ENCODE peak calls at places on chromosomes 11 and 22, in ten cellular contexts. L, Q, K, D, A, E, R, B, N and I are unnamed samples.

GRCh38 chr11:69009441-69010211 is 3.4 kb downstream of the MRGPRF start:
- DNase-seq in L (no peak), D (no peak), R (no peak), N (no peak), A (no peak), Q (no peak), B (no peak), K (peak; percentile 35), E (no peak), I (no peak)

GRCh38 chr11:38169286-38169685 is 1571.2 kb upstream of the RAG2 start:
- DNase-seq in Q (peak; percentile 23), E (peak; percentile 23), B (no peak), R (no peak), D (no peak), K (no peak), L (no peak), A (peak; percentile 82), N (no peak), I (no peak)

GRCh38 chr11:5203366-5203765 is 2.9 kb upstream of the OR51V1 start:
- DNase-seq in D (no peak), B (no peak), K (no peak), L (no peak), R (no peak), N (no peak), Q (no peak), A (no peak), E (peak; percentile 28), I (no peak)

GRCh38 chr11:68960299-68961071 is 20.3 kb downstream of the MRGPRD start:
- DNase-seq in Q (no peak), N (no peak), A (no peak), B (no peak), E (no peak), D (no peak), R (no peak), K (no peak), L (no peak), I (no peak)

GRCh38 chr11:86245369-86246292 is 1.1 kb downstream of the EED start:
- DNase-seq in A (peak; percentile 35), D (no peak), R (peak; percentile 49), N (peak; percentile 19), L (peak; percentile 19), B (no peak), Q (no peak), K (no peak), E (peak; percentile 23), I (peak; percentile 30)

GRCh38 chr11:93024376-93024775 is 54.9 kb downstream of the MTNR1B start:
- DNase-seq in K (no peak), N (no peak), A (no peak), D (peak; percentile 21), B (no peak), E (peak; percentile 45), R (no peak), L (no peak), Q (no peak), I (no peak)

GRCh38 chr11:118984825-118985224 is 13.1 kb upstream of the CENATAC start:
- DNase-seq in E (no peak), N (no peak), Q (no peak), K (no peak), D (no peak), B (no peak), A (no peak), L (no peak), R (no peak), I (peak; percentile 19)

GRCh38 chr11:38791346-38791961 is 2193.4 kb upstream of the RAG2 start:
- DNase-seq in A (peak; percentile 78), D (peak; percentile 37), L (peak; percentile 53), N (peak; percentile 29), E (peak; percentile 55), R (peak; percentile 47), Q (peak; percentile 62), K (no peak), B (no peak), I (no peak)

GRCh38 chr11:126764221-126764620 is 236.3 kb downstream of the KIRREL3 start:
- DNase-seq in E (no peak), N (no peak), A (no peak), K (no peak), B (no peak), R (no peak), Q (no peak), D (peak; percentile 29), L (no peak), I (no peak)
- TF ChIP-seq CTCF in E (no peak), N (no peak), A (no peak), K (peak; percentile 34), B (peak; percentile 32), R (no peak), Q (peak; percentile 32), D (peak; percentile 26), L (no peak), I (no peak)

DNA sequence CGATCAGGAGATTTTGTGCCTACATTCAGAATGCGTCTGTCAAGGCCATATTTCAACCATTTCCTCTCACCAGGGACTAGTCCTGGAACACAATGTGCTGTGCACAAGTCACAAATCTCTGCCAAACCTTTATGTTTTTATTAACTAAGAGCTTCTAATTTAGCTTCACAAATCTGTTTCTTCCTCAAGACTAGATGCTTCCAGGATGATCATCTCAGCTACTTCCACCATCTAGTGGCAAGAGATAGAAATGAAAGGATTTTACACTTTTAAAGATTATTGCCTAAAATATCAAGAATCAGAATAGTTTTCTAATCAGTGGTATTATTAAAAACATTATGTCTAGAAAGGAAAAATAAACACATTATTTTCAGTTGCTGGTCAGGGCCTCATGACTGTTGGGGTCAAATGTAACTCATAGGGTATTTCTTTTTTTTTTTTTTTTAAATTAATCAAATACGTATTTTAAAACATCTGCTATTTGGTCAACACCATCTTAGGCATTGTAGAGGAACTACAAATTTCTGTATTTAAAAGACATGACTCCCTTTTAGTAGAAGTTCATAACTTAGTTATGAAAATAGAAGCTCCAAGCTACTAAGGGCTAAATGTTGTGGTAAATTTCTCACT is 1102.6 kb downstream of the DLG2 start:
- DNase-seq in B (no peak), E (peak; percentile 65), K (no peak), Q (peak; percentile 4), N (no peak), D (peak; percentile 49), L (no peak), R (no peak), A (peak; percentile 32), I (no peak)
- TF ChIP-seq CTCF in B (peak; percentile 50), E (peak; percentile 79), K (peak; percentile 79), Q (peak; percentile 59), N (peak; percentile 38), D (peak; percentile 77), L (peak; percentile 44), R (peak; percentile 39), A (peak; percentile 49), I (peak; percentile 46)

GRCh38 chr22:36201630-36202312 is at the start of gene APOL4:
- DNase-seq in L (no peak), B (no peak), Q (peak; percentile 18), R (no peak), D (peak; percentile 60), E (peak; percentile 59), K (no peak), N (peak; percentile 68), A (no peak), I (no peak)

GRCh38 chr22:36204001-36204640 is 2.5 kb upstream of the APOL4 start:
- DNase-seq in E (no peak), Q (no peak), B (no peak), R (no peak), A (no peak), K (no peak), L (no peak), D (no peak), N (no peak), I (no peak)

GRCh38 chr22:36208162-36208765 is 6.7 kb upstream of the APOL4 start:
- DNase-seq in E (no peak), Q (no peak), N (no peak), B (no peak), R (no peak), D (no peak), A (peak; percentile 30), L (no peak), K (no peak), I (no peak)

GRCh38 chr22:36206255-36206654 is 4.6 kb upstream of the APOL4 start:
- DNase-seq in D (no peak), E (no peak), R (no peak), L (no peak), A (no peak), K (no peak), Q (no peak), B (no peak), N (no peak), I (no peak)

GRCh38 chr22:36204641-36205032 is 3.0 kb upstream of the APOL4 start:
- DNase-seq in K (no peak), B (no peak), N (no peak), L (no peak), R (no peak), E (no peak), A (no peak), D (no peak), Q (no peak), I (no peak)
- TF ChIP-seq CTCF in K (no peak), B (no peak), N (no peak), L (no peak), R (no peak), E (no peak), A (no peak), D (no peak), Q (no peak), I (no peak)

GRCh38 chr11:377174-377865 is 8.0 kb downstream of the B4GALNT4 start:
- DNase-seq in A (no peak), Q (no peak), K (no peak), R (no peak), E (no peak), N (no peak), L (no peak), D (no peak), B (no peak), I (peak; percentile 16)

GRCh38 chr11:373716-374551 is 4.6 kb downstream of the B4GALNT4 start:
- DNase-seq in E (no peak), Q (no peak), N (no peak), A (no peak), R (no peak), D (no peak), K (no peak), L (no peak), B (no peak), I (peak; percentile 9)

GRCh38 chr11:372809-373715 is 3.8 kb downstream of the B4GALNT4 start:
- DNase-seq in R (no peak), D (no peak), Q (no peak), K (no peak), B (no peak), L (no peak), E (no peak), A (no peak), N (no peak), I (no peak)

GRCh38 chr11:376531-377173 is 7.4 kb downstream of the B4GALNT4 start:
- DNase-seq in K (peak; percentile 38), L (no peak), B (no peak), E (no peak), R (no peak), D (no peak), N (no peak), Q (no peak), A (no peak), I (peak; percentile 17)

DNA sequence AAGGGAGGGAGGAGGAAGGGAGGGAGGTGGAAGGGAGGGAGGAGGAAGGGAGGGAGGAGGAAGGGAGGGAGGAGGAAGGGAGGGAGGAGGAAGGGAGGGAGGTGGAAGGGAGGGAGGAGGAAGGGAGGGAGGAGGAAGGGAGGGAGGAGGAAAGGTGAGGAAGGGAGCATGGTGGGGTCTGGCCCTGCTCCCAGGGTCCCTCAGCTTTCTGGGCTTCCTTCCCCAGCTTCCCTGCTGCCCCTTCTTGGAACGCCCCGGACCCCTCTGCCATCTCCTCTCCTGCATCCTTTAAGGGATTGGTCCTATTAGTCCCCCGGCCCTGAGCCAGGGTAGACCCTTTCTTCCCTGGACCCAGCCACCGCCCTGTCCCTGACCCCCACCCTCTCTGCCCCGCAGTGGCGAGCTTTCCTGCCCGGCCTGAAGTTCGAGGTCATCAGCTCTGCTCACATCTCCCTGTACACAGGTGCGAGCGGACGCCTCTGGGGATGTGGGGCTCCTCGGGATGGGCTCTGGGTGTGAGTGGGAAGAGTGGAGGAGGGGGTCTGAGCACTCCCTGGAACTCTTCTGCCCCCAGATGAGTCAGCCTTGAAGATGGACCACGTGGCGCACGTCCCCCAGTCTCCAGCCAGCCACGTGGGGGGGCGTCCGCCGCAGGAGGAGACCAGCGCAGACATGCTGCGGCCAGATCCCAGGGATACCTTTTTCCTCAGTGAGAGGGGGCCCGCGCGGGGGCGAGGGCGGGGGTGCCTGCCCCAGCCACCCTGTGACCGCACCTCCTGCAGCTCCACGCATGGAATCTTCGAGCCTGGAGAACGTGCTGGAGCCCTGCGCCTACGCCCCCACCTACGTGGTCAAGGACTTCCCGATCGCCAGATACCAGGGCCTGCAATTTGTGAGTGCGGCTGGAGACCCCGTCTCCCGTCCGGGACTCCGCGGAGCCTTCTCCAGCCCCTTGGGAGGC is 6.0 kb downstream of the B4GALNT4 start:
- DNase-seq in D (no peak), A (no peak), K (no peak), R (no peak), B (no peak), N (no peak), L (no peak), E (no peak), Q (no peak), I (peak; percentile 19)
- TF ChIP-seq CTCF in D (no peak), A (no peak), K (no peak), R (no peak), B (no peak), N (no peak), L (no peak), E (no peak), Q (no peak), I (no peak)